ENCODE peak calls at places on chromosomes 3 and 15, in seven cellular contexts. P is IMR-90, G is A549, F is K562, M is SK-N-SH, A is GM12878, H is H1. Z is an unnamed sample.

GRCh38 chr3:155647988-155648591 is 96.8 kb downstream of the PLCH1 start:
- DNase-seq in P (no peak), G (no peak), F (no peak), M (no peak), A (no peak), H (no peak), Z (no peak)

GRCh38 chr15:81492303-81492702 is 118.3 kb upstream of the TMC3 start:
- DNase-seq in P (peak), G (no peak), F (no peak), M (no peak), A (no peak), H (no peak), Z (no peak)

GRCh38 chr3:108159865-108160264 is 62.4 kb downstream of the IFT57 start:
- DNase-seq in P (peak), G (no peak), F (no peak), M (no peak), A (no peak), H (no peak), Z (no peak)

GRCh38 chr3:121330586-121330985 is 215.2 kb downstream of the POLQ start:
- DNase-seq in P (no peak), G (no peak), F (no peak), M (no peak), A (no peak), H (no peak), Z (no peak)

GRCh38 chr15:73389539-73389938 is 20.8 kb upstream of the HCN4 start:
- DNase-seq in P (no peak), G (no peak), F (no peak), M (no peak), A (no peak), H (no peak), Z (no peak)

GRCh38 chr3:107644631-107645030 is 121.9 kb downstream of the BBX start:
- DNase-seq in P (peak), G (no peak), F (no peak), M (no peak), A (no peak), H (no peak), Z (no peak)

GRCh38 chr15:82122754-82123400 is 77.1 kb upstream of the MEX3B start:
- DNase-seq in P (peak), G (peak), F (no peak), M (no peak), A (no peak), H (no peak), Z (no peak)

GRCh38 chr15:52337198-52337853 is 41.7 kb upstream of the MYO5C start:
- DNase-seq in P (peak), G (peak), F (no peak), M (no peak), A (no peak), H (no peak), Z (peak)

GRCh38 chr3:97712919-97713318 is 51.6 kb upstream of the ARL6 start:
- DNase-seq in P (no peak), G (no peak), F (no peak), M (no peak), A (no peak), H (no peak), Z (no peak)

GRCh38 chr15:32677238-32677750 is 35.8 kb downstream of the SCG5 start:
- DNase-seq in P (no peak), G (peak), F (no peak), M (no peak), A (no peak), H (no peak), Z (peak)
- TF ChIP-seq RFX5 in P (no peak), G (no peak), F (no peak), M (no peak), A (no peak), H (no peak), Z (no peak)

GRCh38 chr3:21435871-21436270 is 315.1 kb downstream of the ZNF385D start:
- DNase-seq in P (peak), G (peak), F (no peak), M (no peak), A (no peak), H (no peak), Z (no peak)
- TF ChIP-seq RFX5 in P (no peak), G (no peak), F (no peak), M (no peak), A (no peak), H (no peak), Z (no peak)

GRCh38 chr3:104596551-104596950 is 770.2 kb upstream of the ALCAM start:
- DNase-seq in P (peak), G (peak), F (no peak), M (peak), A (peak), H (no peak), Z (peak)
- TF ChIP-seq RFX5 in P (no peak), G (no peak), F (no peak), M (no peak), A (no peak), H (no peak), Z (no peak)

DNA sequence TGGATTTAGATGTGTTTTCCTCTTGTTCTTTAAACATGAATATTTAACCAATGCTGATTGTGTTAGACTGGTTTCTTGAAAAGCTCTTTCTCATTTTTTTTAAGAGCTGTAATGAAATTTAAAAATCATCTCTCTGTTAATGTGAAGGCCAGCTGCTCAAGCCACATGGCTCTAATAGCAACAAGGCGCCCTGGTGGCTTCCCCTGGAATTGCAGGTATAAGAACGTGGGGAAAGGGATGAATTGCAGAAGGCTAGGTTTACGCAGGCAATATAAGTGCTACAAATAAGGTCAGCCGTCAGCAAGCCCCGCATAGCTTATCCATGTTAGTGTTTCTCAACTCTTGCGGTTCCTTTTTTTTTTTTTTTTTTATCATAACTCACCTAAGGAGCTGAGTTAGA is 108.5 kb downstream of the SAMMSON start:
- DNase-seq in P (peak), G (peak), F (peak), M (peak), A (no peak), H (peak), Z (peak)
- TF ChIP-seq RFX5 in P (no peak), G (no peak), F (no peak), M (no peak), A (no peak), H (no peak), Z (no peak)

DNA sequence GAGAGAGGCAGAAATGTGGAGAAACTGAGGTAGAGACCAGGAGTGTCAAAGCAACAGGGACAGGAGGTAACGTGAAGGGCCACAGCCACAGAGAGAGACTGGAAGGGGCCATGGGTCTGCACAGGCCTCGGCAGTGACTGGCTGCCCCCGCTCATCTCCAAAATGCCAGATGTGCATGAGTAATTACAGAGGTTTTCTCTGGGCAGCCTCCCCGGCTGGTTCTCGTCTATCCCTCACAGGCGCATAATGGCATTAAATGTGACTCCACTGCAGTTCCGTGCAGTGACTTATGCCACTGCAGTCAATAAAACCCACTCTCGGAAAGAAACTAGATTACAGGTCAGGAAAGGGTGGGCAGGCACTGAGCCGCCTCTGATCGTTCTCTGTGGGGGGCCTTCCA is 74.7 kb downstream of the WDR76 start:
- DNase-seq in P (no peak), G (no peak), F (no peak), M (peak), A (no peak), H (no peak), Z (no peak)
- TF ChIP-seq RFX5 in P (no peak), G (no peak), F (no peak), M (no peak), A (no peak), H (no peak), Z (no peak)

GRCh38 chr3:22621205-22621809 is 581.8 kb upstream of the UBE2E2 start:
- DNase-seq in P (no peak), G (no peak), F (no peak), M (no peak), A (no peak), H (no peak), Z (no peak)

GRCh38 chr3:22617372-22617771 is 585.8 kb upstream of the UBE2E2 start:
- DNase-seq in P (no peak), G (no peak), F (no peak), M (no peak), A (no peak), H (no peak), Z (no peak)

DNA sequence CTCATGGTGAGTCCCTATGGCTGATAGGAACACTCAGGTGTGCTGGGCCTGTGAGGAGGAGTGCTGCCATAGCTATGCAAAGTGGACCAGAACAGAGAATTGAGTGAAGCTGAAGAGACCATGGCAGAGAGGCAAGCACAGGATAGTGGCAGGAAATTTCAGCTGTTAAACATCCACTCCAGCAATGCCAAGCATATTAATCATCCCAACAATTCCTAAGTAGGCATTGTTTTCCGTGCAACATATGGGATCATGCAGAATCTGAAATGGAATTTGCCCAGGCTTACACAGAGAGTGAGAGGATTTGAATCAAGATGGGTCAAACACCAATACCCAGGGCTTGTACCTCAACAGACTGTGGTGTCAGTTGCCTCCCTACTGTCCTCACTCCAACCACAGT is 582.6 kb upstream of the UBE2E2 start:
- DNase-seq in P (no peak), G (no peak), F (no peak), M (no peak), A (no peak), H (no peak), Z (no peak)
- TF ChIP-seq RFX5 in P (no peak), G (no peak), F (no peak), M (no peak), A (no peak), H (no peak), Z (no peak)

DNA sequence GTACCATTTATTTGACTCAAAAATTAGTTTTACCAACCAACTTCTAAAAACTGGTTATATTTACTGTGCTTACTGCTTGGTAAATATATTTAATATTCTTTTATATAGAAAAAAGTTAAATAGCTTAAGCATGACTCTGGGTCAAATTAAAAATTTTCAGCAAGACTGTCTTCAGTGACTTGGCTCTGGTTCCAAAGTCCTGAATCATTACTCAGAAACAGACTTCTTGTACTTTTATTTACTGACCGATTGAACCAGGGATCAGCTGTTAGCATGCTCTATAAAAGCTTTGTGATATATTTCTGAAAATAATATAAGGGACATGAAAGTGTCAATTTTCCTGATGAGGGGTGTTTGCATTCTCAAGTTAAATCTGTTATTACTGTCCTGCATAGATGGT is 164.3 kb downstream of the MCTP2 start:
- DNase-seq in P (peak), G (no peak), F (no peak), M (no peak), A (no peak), H (no peak), Z (no peak)
- TF ChIP-seq RFX5 in P (no peak), G (no peak), F (no peak), M (no peak), A (no peak), H (no peak), Z (no peak)